ENCODE peak calls at places on chromosomes 3 and 15, in four cellular contexts. One of them, this sample, is unnamed.

GRCh38 chr3:196327405-196327804 is 9.4 kb upstream of the DYNLT2B start:
- DNase-seq in H1: peak; percentile 51
- DNase-seq in SK-N-SH: no peak
- DNase-seq in K562: no peak
- DNase-seq in this sample: no peak

GRCh38 chr3:191051037-191051436 is 148.0 kb upstream of the OSTN start:
- DNase-seq in H1: no peak
- DNase-seq in SK-N-SH: peak; percentile 4
- DNase-seq in K562: no peak
- DNase-seq in this sample: no peak

GRCh38 chr3:16286161-16286560 is 21.1 kb downstream of the OXNAD1 start:
- DNase-seq in H1: no peak
- DNase-seq in SK-N-SH: no peak
- DNase-seq in K562: no peak
- DNase-seq in this sample: no peak

GRCh38 chr15:58446521-58446920 is 14.7 kb downstream of the LIPC start:
- DNase-seq in H1: no peak
- DNase-seq in SK-N-SH: no peak
- DNase-seq in K562: no peak
- DNase-seq in this sample: no peak

GRCh38 chr15:98174286-98174685 is 213.8 kb downstream of the ARRDC4 start:
- DNase-seq in H1: peak; percentile 44
- DNase-seq in SK-N-SH: no peak
- DNase-seq in K562: no peak
- DNase-seq in this sample: no peak

GRCh38 chr3:55608266-55608937 is 121.3 kb upstream of the WNT5A start:
- DNase-seq in H1: no peak
- DNase-seq in SK-N-SH: no peak
- DNase-seq in K562: no peak
- DNase-seq in this sample: no peak

GRCh38 chr3:14227866-14228265 is 49.2 kb downstream of the LSM3 start:
- DNase-seq in H1: no peak
- DNase-seq in SK-N-SH: no peak
- DNase-seq in K562: no peak
- DNase-seq in this sample: no peak

GRCh38 chr3:128011140-128011539 is 41.1 kb upstream of the SEC61A1 start:
- DNase-seq in H1: peak; percentile 84
- DNase-seq in SK-N-SH: peak; percentile 51
- DNase-seq in K562: peak; percentile 42
- DNase-seq in this sample: peak; percentile 90

GRCh38 chr3:170910542-170910941 is 2.1 kb upstream of the EIF5A2 start:
- DNase-seq in H1: no peak
- DNase-seq in SK-N-SH: no peak
- DNase-seq in K562: no peak
- DNase-seq in this sample: no peak

GRCh38 chr15:63587527-63587926 is 9.7 kb upstream of the FBXL22 start:
- DNase-seq in H1: no peak
- DNase-seq in SK-N-SH: no peak
- DNase-seq in K562: no peak
- DNase-seq in this sample: no peak

GRCh38 chr3:48367201-48367600 is 4.8 kb upstream of the FBXW12 start:
- DNase-seq in H1: no peak
- DNase-seq in SK-N-SH: peak; percentile 69
- DNase-seq in K562: no peak
- DNase-seq in this sample: no peak

GRCh38 chr3:25457642-25458419 is 29.8 kb downstream of the RARB start:
- DNase-seq in H1: no peak
- DNase-seq in SK-N-SH: no peak
- DNase-seq in K562: no peak
- DNase-seq in this sample: no peak

GRCh38 chr3:183484676-183485075 is 56.3 kb upstream of the MCF2L2 start:
- DNase-seq in H1: no peak
- DNase-seq in SK-N-SH: no peak
- DNase-seq in K562: no peak
- DNase-seq in this sample: no peak

GRCh38 chr15:82139823-82140268 is 94.0 kb upstream of the MEX3B start:
- DNase-seq in H1: no peak
- DNase-seq in SK-N-SH: peak; percentile 28
- DNase-seq in K562: peak; percentile 29
- DNase-seq in this sample: no peak

GRCh38 chr3:10753964-10754363 is 62.1 kb upstream of the SLC6A11 start:
- DNase-seq in H1: peak; percentile 94
- DNase-seq in SK-N-SH: no peak
- DNase-seq in K562: peak; percentile 67
- DNase-seq in this sample: peak; percentile 86

GRCh38 chr3:124768812-124769211 is 38.6 kb downstream of the UMPS start:
- DNase-seq in H1: no peak
- DNase-seq in SK-N-SH: peak; percentile 40
- DNase-seq in K562: peak; percentile 44
- DNase-seq in this sample: peak; percentile 36
- TF ChIP-seq TEAD4 in H1: no peak
- TF ChIP-seq TEAD4 in SK-N-SH: no peak
- TF ChIP-seq TEAD4 in K562: no peak
- TF ChIP-seq TEAD4 in this sample: no peak

GRCh38 chr3:61893840-61894566 is 332.6 kb downstream of the PTPRG start:
- DNase-seq in H1: no peak
- DNase-seq in SK-N-SH: no peak
- DNase-seq in K562: no peak
- DNase-seq in this sample: no peak

GRCh38 chr3:61896251-61896650 is 334.9 kb downstream of the PTPRG start:
- DNase-seq in H1: no peak
- DNase-seq in SK-N-SH: no peak
- DNase-seq in K562: no peak
- DNase-seq in this sample: no peak

GRCh38 chr3:61897848-61898247 is 336.5 kb downstream of the PTPRG start:
- DNase-seq in H1: no peak
- DNase-seq in SK-N-SH: no peak
- DNase-seq in K562: no peak
- DNase-seq in this sample: no peak

GRCh38 chr3:61892881-61893280 is 331.5 kb downstream of the PTPRG start:
- DNase-seq in H1: no peak
- DNase-seq in SK-N-SH: peak; percentile 48
- DNase-seq in K562: no peak
- DNase-seq in this sample: no peak

GRCh38 chr3:61894988-61895935 is 333.9 kb downstream of the PTPRG start:
- DNase-seq in H1: no peak
- DNase-seq in SK-N-SH: peak; percentile 64
- DNase-seq in K562: no peak
- DNase-seq in this sample: no peak
- TF ChIP-seq TEAD4 in H1: no peak
- TF ChIP-seq TEAD4 in SK-N-SH: no peak
- TF ChIP-seq TEAD4 in K562: no peak
- TF ChIP-seq TEAD4 in this sample: no peak

GRCh38 chr3:53842436-53843194 is 3.6 kb downstream of the CHDH start:
- DNase-seq in H1: peak; percentile 59
- DNase-seq in SK-N-SH: no peak
- DNase-seq in K562: no peak
- DNase-seq in this sample: peak; percentile 31
- TF ChIP-seq TEAD4 in H1: no peak
- TF ChIP-seq TEAD4 in SK-N-SH: no peak
- TF ChIP-seq TEAD4 in K562: no peak
- TF ChIP-seq TEAD4 in this sample: no peak

GRCh38 chr15:79154491-79155182 is 64.1 kb upstream of the RASGRF1 start:
- DNase-seq in H1: no peak
- DNase-seq in SK-N-SH: peak; percentile 42
- DNase-seq in K562: no peak
- DNase-seq in this sample: no peak
- TF ChIP-seq TEAD4 in H1: no peak
- TF ChIP-seq TEAD4 in SK-N-SH: no peak
- TF ChIP-seq TEAD4 in K562: no peak
- TF ChIP-seq TEAD4 in this sample: no peak

DNA sequence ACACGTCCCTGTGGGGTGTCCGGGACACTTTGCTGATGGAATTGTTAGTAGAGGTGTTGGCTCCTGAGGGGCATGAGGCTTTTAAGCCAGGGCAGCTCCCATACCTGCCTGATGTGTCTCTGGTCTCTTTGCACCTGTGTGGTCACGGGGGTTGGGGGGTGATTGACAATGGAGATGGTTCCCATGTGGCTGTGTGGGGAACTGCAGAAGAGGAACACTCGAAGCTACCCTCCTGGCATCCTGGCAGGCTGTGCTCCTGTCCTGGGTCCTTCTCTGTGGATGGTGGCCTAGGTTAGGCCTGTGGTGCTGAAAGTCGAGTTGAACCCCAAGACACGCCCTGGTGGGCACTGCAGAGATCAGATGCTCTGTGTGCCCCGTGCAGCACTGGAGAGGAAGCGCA is 73.4 kb downstream of the HMCES start:
- DNase-seq in H1: peak; percentile 62
- DNase-seq in SK-N-SH: no peak
- DNase-seq in K562: peak; percentile 29
- DNase-seq in this sample: peak; percentile 47
- TF ChIP-seq TEAD4 in H1: no peak
- TF ChIP-seq TEAD4 in SK-N-SH: no peak
- TF ChIP-seq TEAD4 in K562: no peak
- TF ChIP-seq TEAD4 in this sample: no peak

GRCh38 chr3:21839592-21839991 is 88.6 kb upstream of the ZNF385D start:
- DNase-seq in H1: peak; percentile 52
- DNase-seq in SK-N-SH: no peak
- DNase-seq in K562: peak; percentile 57
- DNase-seq in this sample: peak; percentile 48
- TF ChIP-seq TEAD4 in H1: peak; percentile 76
- TF ChIP-seq TEAD4 in SK-N-SH: no peak
- TF ChIP-seq TEAD4 in K562: no peak
- TF ChIP-seq TEAD4 in this sample: no peak

DNA sequence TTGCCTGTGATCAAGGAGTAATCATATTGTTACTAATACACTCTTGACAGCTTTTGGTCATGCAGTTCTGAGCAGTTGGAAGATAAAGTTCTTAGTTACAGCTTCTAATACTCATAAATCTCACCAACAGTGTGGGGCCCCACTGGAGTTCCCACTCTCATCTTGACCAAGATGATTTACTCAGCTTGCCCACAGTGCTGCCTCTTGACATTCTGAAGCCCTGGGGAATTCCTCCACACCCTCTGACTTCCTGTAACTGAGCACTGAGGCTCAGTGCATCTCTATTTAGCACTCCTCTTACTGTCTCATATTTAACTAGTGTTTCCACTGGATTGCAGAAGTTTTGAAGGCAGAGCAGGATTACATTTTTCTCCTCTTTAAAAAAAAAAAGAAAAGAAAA is 1.9 kb upstream of the ARL6IP5 start:
- DNase-seq in H1: no peak
- DNase-seq in SK-N-SH: no peak
- DNase-seq in K562: no peak
- DNase-seq in this sample: no peak
- TF ChIP-seq TEAD4 in H1: no peak
- TF ChIP-seq TEAD4 in SK-N-SH: peak; percentile 25
- TF ChIP-seq TEAD4 in K562: no peak
- TF ChIP-seq TEAD4 in this sample: no peak

GRCh38 chr3:188446791-188447190 is 292.8 kb downstream of the LPP start:
- DNase-seq in H1: no peak
- DNase-seq in SK-N-SH: no peak
- DNase-seq in K562: no peak
- DNase-seq in this sample: no peak
- TF ChIP-seq TEAD4 in H1: no peak
- TF ChIP-seq TEAD4 in SK-N-SH: no peak
- TF ChIP-seq TEAD4 in K562: no peak
- TF ChIP-seq TEAD4 in this sample: no peak

GRCh38 chr3:49715611-49716121 is 3.8 kb downstream of the AMIGO3 start:
- DNase-seq in H1: no peak
- DNase-seq in SK-N-SH: peak; percentile 13
- DNase-seq in K562: no peak
- DNase-seq in this sample: no peak
- TF ChIP-seq TEAD4 in H1: no peak
- TF ChIP-seq TEAD4 in SK-N-SH: no peak
- TF ChIP-seq TEAD4 in K562: no peak
- TF ChIP-seq TEAD4 in this sample: no peak

DNA sequence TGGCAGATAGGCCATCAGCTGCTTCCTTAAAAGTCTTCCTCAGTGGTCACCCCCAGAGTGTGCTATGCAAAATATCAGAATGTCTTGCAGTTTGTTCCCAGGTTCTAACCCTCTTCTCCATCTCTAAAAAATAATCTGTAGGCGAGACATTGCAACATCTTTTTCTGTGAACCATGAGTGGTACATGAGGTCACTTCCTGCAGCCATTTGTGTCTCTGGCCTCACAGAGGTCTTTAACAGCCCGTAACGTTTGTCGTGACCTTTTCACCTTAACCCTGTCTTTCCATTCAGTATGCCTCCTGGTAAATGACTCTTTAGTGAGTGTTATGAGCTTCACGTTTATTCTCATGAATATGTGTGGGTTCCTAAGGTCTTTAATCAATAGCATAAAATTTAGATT is 145.4 kb downstream of the KLHL25 start:
- DNase-seq in H1: no peak
- DNase-seq in SK-N-SH: no peak
- DNase-seq in K562: no peak
- DNase-seq in this sample: no peak
- TF ChIP-seq TEAD4 in H1: no peak
- TF ChIP-seq TEAD4 in SK-N-SH: no peak
- TF ChIP-seq TEAD4 in K562: no peak
- TF ChIP-seq TEAD4 in this sample: no peak

This sample was measured in WTC11.